ENCODE peak calls at places on chromosomes 12 and 14, in four cellular contexts. M, G, D and P are unnamed samples.

GRCh38 chr14:35404496-35405303 is at the start of gene NFKBIA:
- DNase-seq in M (peak; percentile 69), G (peak; percentile 88), D (peak; percentile 86), P (no peak)

GRCh38 chr12:66398931-66399625 is 96.8 kb downstream of the HELB start:
- DNase-seq in M (no peak), G (peak; percentile 60), D (no peak), P (no peak)

GRCh38 chr14:89549381-89550102 is 132.5 kb upstream of the FOXN3 start:
- DNase-seq in D (no peak), M (no peak), G (peak; percentile 49), P (no peak)

GRCh38 chr12:75553865-75554555 is 42.6 kb upstream of the KRR1 start:
- DNase-seq in M (no peak), D (no peak), G (peak; percentile 27), P (no peak)

GRCh38 chr14:102445641-102446040 is 63.9 kb downstream of the ANKRD9 start:
- DNase-seq in G (no peak), M (no peak), D (no peak), P (no peak)

GRCh38 chr12:79687711-79688270 is 3.0 kb downstream of the PAWR start:
- DNase-seq in D (no peak), M (no peak), G (peak; percentile 4), P (no peak)

GRCh38 chr14:102140027-102140749 is 491 bp downstream of the WDR20 start:
- DNase-seq in M (peak; percentile 46), G (no peak), D (no peak), P (no peak)

GRCh38 chr14:58307597-58308316 is 9.4 kb downstream of the ARID4A start:
- DNase-seq in G (no peak), D (no peak), M (no peak), P (no peak)

GRCh38 chr12:99627459-99627858 is 20.1 kb upstream of the GARIN6 start:
- DNase-seq in G (no peak), M (no peak), D (no peak), P (no peak)

GRCh38 chr14:102486513-102487203 is 22.9 kb downstream of the ANKRD9 start:
- DNase-seq in D (no peak), M (no peak), G (no peak), P (no peak)

GRCh38 chr12:224330-224729 is 10.4 kb upstream of the SLC6A12 start:
- DNase-seq in G (no peak), D (no peak), M (no peak), P (no peak)

GRCh38 chr14:41167040-41167439 is 439.6 kb upstream of the LRFN5 start:
- DNase-seq in M (no peak), G (no peak), D (no peak), P (no peak)

GRCh38 chr14:54686871-54687749 is 120.2 kb downstream of the SAMD4A start:
- DNase-seq in M (no peak), G (no peak), D (no peak), P (no peak)

GRCh38 chr14:44798386-44799242 is 163.1 kb downstream of the KLHL28 start:
- DNase-seq in D (no peak), M (no peak), G (no peak), P (no peak)

GRCh38 chr12:19421503-19422282 is 17.6 kb upstream of the AEBP2 start:
- DNase-seq in G (no peak), D (no peak), M (no peak), P (no peak)

GRCh38 chr14:100159107-100159864 is at the start of gene DEGS2:
- DNase-seq in G (no peak), M (no peak), D (no peak), P (no peak)

GRCh38 chr12:116943419-116944372 is 32.9 kb downstream of the FBXW8 start:
- DNase-seq in D (no peak), M (no peak), G (no peak), P (no peak)

GRCh38 chr12:40286583-40286982 is 61.8 kb downstream of the LRRK2 start:
- DNase-seq in G (no peak), M (no peak), D (no peak), P (no peak)

DNA sequence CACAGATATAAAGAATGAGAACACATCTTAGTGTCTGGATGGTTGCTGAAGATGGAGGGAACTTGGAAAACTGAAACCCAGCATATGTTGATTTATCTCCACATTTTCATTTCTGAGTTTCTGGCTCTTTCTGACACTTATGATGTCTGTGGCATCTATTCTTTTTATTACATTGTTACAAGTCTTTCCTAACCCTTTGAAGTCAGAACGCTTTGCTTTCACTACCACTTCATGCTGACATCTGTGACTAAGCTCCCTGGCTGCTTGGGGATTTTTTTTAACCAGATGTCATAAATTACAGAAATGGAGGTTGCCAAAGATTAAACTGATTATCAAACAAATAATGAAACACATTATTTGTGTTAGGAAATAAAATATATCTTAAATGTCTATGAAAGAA is 188.7 kb downstream of the KITLG start:
- DNase-seq in M (no peak), G (peak; percentile 88), D (no peak), P (no peak)
- TF ChIP-seq CHD1 in M (no peak), G (no peak), D (no peak), P (no peak)

GRCh38 chr14:77738559-77739250 is 22.3 kb downstream of the SNW1 start:
- DNase-seq in G (peak; percentile 45), M (no peak), D (no peak), P (no peak)
- TF ChIP-seq RFX5 in G (no peak), M (no peak), D (no peak), P (no peak)

GRCh38 chr12:7131502-7131866 is 1.3 kb downstream of the CLSTN3 start:
- DNase-seq in M (no peak), G (no peak), D (no peak), P (no peak)

GRCh38 chr12:7128681-7129593 is at the start of gene RBP5:
- DNase-seq in G (no peak), M (peak; percentile 33), D (no peak), P (no peak)

GRCh38 chr12:7130537-7130790 is 293 bp downstream of the CLSTN3 start:
- DNase-seq in M (no peak), D (no peak), G (no peak), P (no peak)

GRCh38 chr12:7129647-7130536 is at the start of gene CLSTN3:
- DNase-seq in M (peak; percentile 100), D (peak; percentile 48), G (peak; percentile 68), P (no peak)

GRCh38 chr12:7130791-7131501 is 775 bp downstream of the CLSTN3 start:
- DNase-seq in D (no peak), M (peak; percentile 37), G (peak; percentile 52), P (no peak)
- TF ChIP-seq CHD1 in D (no peak), M (no peak), G (no peak), P (no peak)

GRCh38 chr14:83913466-83913865 is 1616.5 kb upstream of the FLRT2 start:
- DNase-seq in D (no peak), M (no peak), G (peak; percentile 43), P (no peak)

GRCh38 chr14:83905157-83905556 is 1624.8 kb upstream of the FLRT2 start:
- DNase-seq in G (no peak), M (no peak), D (no peak), P (no peak)

DNA sequence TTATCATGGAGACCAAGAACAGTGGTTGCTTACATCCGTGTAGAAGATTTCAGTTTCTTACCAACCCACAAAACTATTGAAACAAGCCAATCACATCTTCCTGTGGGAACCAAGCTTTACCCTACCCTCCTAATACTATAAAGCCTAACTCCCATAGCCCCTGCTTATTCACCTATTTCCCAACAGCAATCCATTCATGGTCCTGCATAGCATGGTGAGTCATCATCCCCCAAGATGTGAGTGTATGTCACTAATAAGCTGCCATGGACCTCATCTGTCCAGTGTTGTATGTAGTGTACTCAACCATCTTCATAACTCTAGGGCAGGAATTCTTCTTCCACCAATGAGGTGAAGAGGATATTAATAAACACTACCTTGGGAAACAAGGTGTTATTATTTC is 1620.4 kb upstream of the FLRT2 start:
- DNase-seq in G (peak; percentile 45), D (no peak), M (no peak), P (no peak)
- TF ChIP-seq RFX5 in G (no peak), D (no peak), M (no peak), P (no peak)

GRCh38 chr12:6264402-6265037 is 46.0 kb upstream of the PLEKHG6 start:
- DNase-seq in G (no peak), M (no peak), D (no peak), P (no peak)
- TF ChIP-seq CHD1 in G (no peak), M (no peak), D (no peak), P (no peak)

DNA sequence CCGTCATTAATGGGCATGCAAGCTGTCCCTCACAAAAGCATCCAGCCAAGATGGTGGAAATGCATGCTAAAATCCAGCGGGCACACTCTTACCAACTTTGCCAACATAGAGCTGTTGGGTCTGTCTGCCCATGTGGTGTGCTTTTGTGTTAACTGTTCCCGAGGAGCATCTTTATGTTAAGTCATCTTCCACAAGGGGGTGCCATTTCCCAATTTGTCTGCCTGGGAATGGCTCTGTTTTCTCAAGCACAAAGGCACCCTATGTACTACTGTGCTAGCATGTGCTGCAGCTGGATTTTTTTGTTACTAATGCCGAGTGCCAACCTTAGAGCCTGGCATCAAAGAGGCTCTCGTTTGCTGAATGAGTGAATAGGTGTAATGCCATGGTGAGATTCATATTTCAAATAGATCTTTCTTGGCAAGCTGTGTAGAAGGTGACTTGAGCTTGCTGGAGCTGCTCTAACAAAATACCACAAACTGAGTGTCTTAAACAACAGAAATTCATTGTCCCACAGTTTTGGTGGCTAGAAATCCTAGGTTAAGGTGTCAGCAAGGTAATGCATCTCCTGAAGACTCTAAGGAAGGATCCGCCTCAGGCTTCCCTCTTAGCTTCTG is 74.3 kb downstream of the TRHDE start:
- DNase-seq in G (peak; percentile 85), D (peak; percentile 13), M (peak; percentile 26), P (peak; percentile 59)
- TF ChIP-seq RFX5 in G (no peak), D (no peak), M (no peak), P (no peak)

GRCh38 chr14:23118506-23119361 is at the start of gene CEBPE:
- DNase-seq in M (no peak), D (no peak), G (no peak), P (no peak)

GRCh38 chr14:23119362-23120327 is 590 bp upstream of the CEBPE start:
- DNase-seq in D (no peak), M (no peak), G (no peak), P (no peak)

GRCh38 chr14:23122086-23122485 is 3.0 kb upstream of the CEBPE start:
- DNase-seq in G (no peak), M (no peak), D (no peak), P (no peak)

GRCh38 chr14:23121401-23121800 is 2.3 kb upstream of the CEBPE start:
- DNase-seq in M (no peak), D (no peak), G (peak; percentile 57), P (no peak)

DNA sequence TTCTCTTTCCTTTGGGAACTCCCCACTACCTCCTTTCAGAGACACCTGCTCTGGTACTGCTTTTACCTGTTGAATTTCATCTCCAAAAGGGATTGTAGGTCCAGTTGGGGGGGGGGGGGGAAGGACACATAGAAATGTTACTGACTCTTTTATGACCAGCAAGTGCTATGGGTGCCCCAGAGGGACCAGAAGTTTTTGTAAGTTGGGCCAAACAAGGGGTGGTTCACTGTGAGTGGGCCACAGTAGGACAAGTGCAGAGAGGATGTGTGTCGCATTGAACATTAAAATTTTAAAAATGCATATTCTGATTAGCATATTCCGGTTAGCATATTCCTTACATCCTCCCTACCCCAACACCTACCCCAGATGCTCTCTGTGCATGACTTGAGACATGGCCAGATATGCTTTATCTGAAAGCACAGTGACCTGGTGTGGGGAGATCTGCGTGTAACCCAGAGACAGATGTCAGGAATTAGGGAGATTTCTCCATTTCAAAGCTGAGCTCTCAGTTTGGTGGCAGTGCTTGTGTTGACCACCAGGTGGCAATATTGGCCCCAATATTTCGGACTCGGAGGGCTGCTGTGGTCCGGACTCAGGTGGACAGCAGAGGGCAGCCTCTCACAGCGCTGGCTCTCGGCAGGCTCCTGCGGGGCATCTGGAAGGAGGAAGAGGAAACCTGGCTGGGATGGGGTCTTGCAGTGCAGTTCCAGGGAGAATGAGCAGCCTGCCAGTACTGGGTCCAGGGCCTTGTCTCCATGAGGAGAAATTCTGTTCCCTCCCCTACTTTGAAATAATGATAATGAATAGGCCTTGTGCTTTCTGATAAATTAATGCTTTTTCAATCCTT is 1.6 kb upstream of the CEBPE start:
- DNase-seq in D (peak; percentile 60), G (peak; percentile 82), M (peak; percentile 88), P (peak; percentile 89)
- TF ChIP-seq CHD1 in D (no peak), G (peak; percentile 89), M (no peak), P (no peak)